ENCODE peak calls at places on chromosomes 2 and 18, in eight cellular contexts. I, K, P, D, Q, X, T and N are unnamed samples.

GRCh38 chr2:240962371-240963064 is 35.9 kb upstream of the SNED1 start:
- DNase-seq in X (peak; percentile 72), D (peak; percentile 22), K (no peak), Q (no peak), I (no peak), P (no peak), T (no peak), N (peak; percentile 8)

GRCh38 chr2:97728091-97728596 is 14.8 kb downstream of the ZAP70 start:
- DNase-seq in Q (no peak), K (peak; percentile 35), D (no peak), X (peak; percentile 62), P (no peak), I (no peak), T (no peak), N (no peak)

GRCh38 chr2:175575346-175576258 is 394.1 kb upstream of the ATP5MC3 start:
- DNase-seq in I (no peak), T (no peak), P (peak; percentile 55), X (no peak), K (no peak), Q (no peak), D (no peak), N (no peak)

GRCh38 chr18:55220523-55220922 is 261.3 kb upstream of the CCDC68 start:
- DNase-seq in D (no peak), X (no peak), I (no peak), Q (no peak), P (peak; percentile 35), K (no peak), T (no peak), N (no peak)

GRCh38 chr18:1350931-1351450 is 446.3 kb downstream of the ADCYAP1 start:
- DNase-seq in T (no peak), X (no peak), K (no peak), D (no peak), P (no peak), Q (no peak), I (no peak), N (no peak)

GRCh38 chr2:69157441-69157840 is 144.5 kb downstream of the ANTXR1 start:
- DNase-seq in X (no peak), D (no peak), K (no peak), Q (no peak), T (no peak), I (no peak), P (no peak), N (no peak)

GRCh38 chr18:61831071-61831470 is 61.7 kb downstream of the RNF152 start:
- DNase-seq in T (no peak), I (no peak), Q (no peak), P (no peak), D (no peak), X (no peak), K (peak; percentile 65), N (no peak)

GRCh38 chr2:56130463-56131070 is 53.2 kb upstream of the CCDC85A start:
- DNase-seq in K (peak; percentile 49), I (no peak), Q (no peak), D (peak; percentile 60), P (no peak), X (no peak), T (peak; percentile 29), N (no peak)

GRCh38 chr2:15791294-15791693 is 149.1 kb upstream of the MYCN start:
- DNase-seq in X (no peak), P (no peak), D (no peak), I (no peak), T (no peak), Q (no peak), K (no peak), N (no peak)

GRCh38 chr2:36677386-36677785 is 19.1 kb upstream of the VIT start:
- DNase-seq in I (no peak), P (no peak), X (no peak), Q (no peak), D (no peak), T (no peak), K (no peak), N (no peak)

GRCh38 chr2:84865181-84865783 is 15.6 kb downstream of the TRABD2A start:
- DNase-seq in I (no peak), P (no peak), T (no peak), Q (no peak), K (no peak), X (no peak), D (no peak), N (no peak)

GRCh38 chr2:1162768-1163584 is 212.3 kb downstream of the SNTG2 start:
- DNase-seq in K (no peak), I (peak; percentile 42), P (no peak), T (no peak), D (no peak), X (no peak), Q (no peak), N (no peak)

GRCh38 chr18:43780782-43781340 is 503.6 kb upstream of the SYT4 start:
- DNase-seq in P (no peak), K (no peak), I (no peak), D (no peak), T (no peak), X (no peak), Q (no peak), N (no peak)

GRCh38 chr2:106193491-106193976 is 567 bp downstream of the UXS1 start:
- DNase-seq in T (peak; percentile 26), P (peak; percentile 55), X (no peak), I (no peak), D (peak; percentile 42), Q (peak; percentile 35), K (peak; percentile 72), N (peak; percentile 22)

GRCh38 chr2:133240505-133241230 is 327.6 kb downstream of the NCKAP5 start:
- DNase-seq in Q (no peak), I (no peak), X (no peak), T (no peak), P (no peak), D (no peak), K (no peak), N (no peak)

DNA sequence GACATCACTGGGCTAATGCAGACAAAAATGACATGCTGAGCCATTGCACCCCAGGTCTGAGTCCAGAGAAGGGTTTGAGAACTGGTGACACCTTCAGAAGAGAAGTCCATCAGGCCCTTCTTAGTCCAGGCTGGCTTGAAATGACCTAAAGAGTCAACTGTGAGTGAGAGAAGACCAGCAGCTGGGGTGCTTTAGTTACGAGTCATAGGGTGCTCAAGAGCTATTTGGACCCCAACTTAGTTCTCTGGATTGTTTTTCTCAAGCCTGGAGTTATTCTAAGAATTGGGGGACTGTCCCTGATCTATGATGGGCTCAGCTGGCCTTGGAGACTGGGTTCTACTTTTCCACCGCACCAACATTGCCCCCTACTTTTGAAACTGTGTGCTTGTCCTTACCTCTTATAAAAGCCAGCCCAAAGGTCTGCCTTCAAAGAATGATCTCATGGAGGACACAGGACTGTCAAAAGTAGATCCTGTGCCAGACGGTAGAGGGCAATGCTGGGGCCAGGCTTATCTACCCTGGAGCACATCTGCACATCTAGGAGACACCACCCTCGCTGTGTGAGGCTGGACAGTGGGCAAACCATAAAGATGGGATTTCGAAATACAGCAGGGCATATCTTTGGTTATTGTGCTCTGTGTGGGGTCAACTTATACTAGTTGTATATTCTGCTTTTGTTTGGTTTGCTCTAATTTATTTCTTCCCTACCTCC is 333.0 kb upstream of the SLC14A2 start:
- DNase-seq in P (no peak), D (no peak), T (no peak), I (no peak), K (no peak), X (no peak), Q (no peak), N (no peak)
- TF ChIP-seq CTCF in P (peak; percentile 48), D (no peak), T (peak; percentile 32), I (no peak), K (no peak), X (no peak), Q (no peak), N (no peak)

GRCh38 chr2:19116918-19117317 is 241.5 kb downstream of the OSR1 start:
- DNase-seq in T (no peak), Q (no peak), P (no peak), I (no peak), D (no peak), X (no peak), K (no peak), N (no peak)
- TF ChIP-seq CTCF in T (no peak), Q (no peak), P (peak; percentile 5), I (no peak), D (no peak), X (no peak), K (no peak), N (no peak)

GRCh38 chr2:122927217-122927616 is 1097.9 kb upstream of the CNTNAP5 start:
- DNase-seq in T (no peak), K (no peak), I (no peak), D (no peak), Q (no peak), X (no peak), P (no peak), N (no peak)

GRCh38 chr2:122929347-122929746 is 1095.7 kb upstream of the CNTNAP5 start:
- DNase-seq in I (no peak), T (no peak), K (no peak), X (no peak), P (no peak), D (no peak), Q (no peak), N (no peak)

GRCh38 chr2:122927710-122928249 is 1097.3 kb upstream of the CNTNAP5 start:
- DNase-seq in P (no peak), T (no peak), X (no peak), K (no peak), D (no peak), I (no peak), Q (no peak), N (no peak)
- TF ChIP-seq CTCF in P (no peak), T (no peak), X (no peak), K (no peak), D (no peak), I (no peak), Q (no peak), N (no peak)

GRCh38 chr2:101961287-101962242 is 30.2 kb upstream of the IL1R2 start:
- DNase-seq in I (no peak), X (peak; percentile 97), Q (peak; percentile 84), D (peak; percentile 54), T (no peak), K (peak; percentile 20), P (no peak), N (no peak)
- TF ChIP-seq CTCF in I (no peak), X (peak; percentile 12), Q (no peak), D (no peak), T (no peak), K (peak; percentile 41), P (no peak), N (no peak)

GRCh38 chr2:205964111-205964761 is 121.7 kb downstream of the INO80D start:
- DNase-seq in Q (no peak), X (peak; percentile 7), D (no peak), I (no peak), T (no peak), K (no peak), P (no peak), N (no peak)

GRCh38 chr2:205969584-205969983 is 116.4 kb downstream of the INO80D start:
- DNase-seq in T (no peak), K (no peak), I (no peak), Q (no peak), X (no peak), P (no peak), D (no peak), N (no peak)

GRCh38 chr2:205965707-205966106 is 120.3 kb downstream of the INO80D start:
- DNase-seq in D (no peak), I (no peak), P (no peak), X (peak; percentile 41), T (no peak), Q (no peak), K (no peak), N (no peak)

GRCh38 chr2:205970348-205970747 is 115.6 kb downstream of the INO80D start:
- DNase-seq in K (no peak), X (no peak), Q (no peak), I (no peak), T (no peak), P (no peak), D (no peak), N (no peak)

GRCh38 chr2:205967391-205968075 is 118.4 kb downstream of the INO80D start:
- DNase-seq in X (no peak), Q (no peak), I (no peak), K (no peak), T (no peak), D (no peak), P (no peak), N (no peak)
- TF ChIP-seq CTCF in X (no peak), Q (no peak), I (no peak), K (no peak), T (no peak), D (no peak), P (no peak), N (no peak)